ENCODE peak calls at places on chromosome 15, in six cellular contexts. One of them, this sample, is unnamed.

GRCh38 chr15:33852570-33852969 is 115.7 kb upstream of the CHRM5 start:
- DNase-seq in A549: peak
- DNase-seq in IMR-90: peak
- DNase-seq in SK-N-SH: no peak
- DNase-seq in K562: no peak
- DNase-seq in HepG2: no peak
- DNase-seq in this sample: no peak

GRCh38 chr15:81339321-81339720 is 15.4 kb upstream of the STARD5 start:
- DNase-seq in A549: no peak
- DNase-seq in IMR-90: no peak
- DNase-seq in SK-N-SH: no peak
- DNase-seq in K562: no peak
- DNase-seq in HepG2: no peak
- DNase-seq in this sample: no peak

GRCh38 chr15:53978248-53978906 is at the start of gene UNC13C:
- DNase-seq in A549: peak
- DNase-seq in IMR-90: no peak
- DNase-seq in SK-N-SH: peak
- DNase-seq in K562: no peak
- DNase-seq in HepG2: peak
- DNase-seq in this sample: no peak

GRCh38 chr15:55250392-55250791 is 39.2 kb downstream of the RAB27A start:
- DNase-seq in A549: peak
- DNase-seq in IMR-90: peak
- DNase-seq in SK-N-SH: no peak
- DNase-seq in K562: no peak
- DNase-seq in HepG2: peak
- DNase-seq in this sample: no peak

GRCh38 chr15:55268054-55268695 is 21.4 kb downstream of the RAB27A start:
- DNase-seq in A549: no peak
- DNase-seq in IMR-90: no peak
- DNase-seq in SK-N-SH: no peak
- DNase-seq in K562: no peak
- DNase-seq in HepG2: no peak
- DNase-seq in this sample: no peak

GRCh38 chr15:77649019-77649418 is 16.3 kb upstream of the LINGO1 start:
- DNase-seq in A549: no peak
- DNase-seq in IMR-90: no peak
- DNase-seq in SK-N-SH: no peak
- DNase-seq in K562: no peak
- DNase-seq in HepG2: no peak
- DNase-seq in this sample: no peak

GRCh38 chr15:50676799-50677483 is 9.7 kb downstream of the TRPM7 start:
- DNase-seq in A549: peak
- DNase-seq in IMR-90: peak
- DNase-seq in SK-N-SH: no peak
- DNase-seq in K562: peak
- DNase-seq in HepG2: no peak
- DNase-seq in this sample: no peak

GRCh38 chr15:31024979-31025378 is 33.6 kb upstream of the MTMR10 start:
- DNase-seq in A549: no peak
- DNase-seq in IMR-90: peak
- DNase-seq in SK-N-SH: peak
- DNase-seq in K562: no peak
- DNase-seq in HepG2: peak
- DNase-seq in this sample: no peak

GRCh38 chr15:57440799-57441198 is 64.5 kb downstream of the CGNL1 start:
- DNase-seq in A549: no peak
- DNase-seq in IMR-90: peak
- DNase-seq in SK-N-SH: no peak
- DNase-seq in K562: no peak
- DNase-seq in HepG2: no peak
- DNase-seq in this sample: no peak

GRCh38 chr15:88727439-88727838 is 75.8 kb upstream of the ACAN start:
- DNase-seq in A549: no peak
- DNase-seq in IMR-90: no peak
- DNase-seq in SK-N-SH: no peak
- DNase-seq in K562: no peak
- DNase-seq in HepG2: no peak
- DNase-seq in this sample: no peak

GRCh38 chr15:77577350-77577749 is 55.4 kb downstream of the LINGO1 start:
- DNase-seq in A549: no peak
- DNase-seq in IMR-90: no peak
- DNase-seq in SK-N-SH: peak
- DNase-seq in K562: no peak
- DNase-seq in HepG2: no peak
- DNase-seq in this sample: no peak

GRCh38 chr15:68434021-68434420 is 2.1 kb upstream of the ITGA11 start:
- DNase-seq in A549: no peak
- DNase-seq in IMR-90: no peak
- DNase-seq in SK-N-SH: no peak
- DNase-seq in K562: no peak
- DNase-seq in HepG2: no peak
- DNase-seq in this sample: no peak

GRCh38 chr15:94893091-94893490 is 661.7 kb downstream of the MCTP2 start:
- DNase-seq in A549: no peak
- DNase-seq in IMR-90: no peak
- DNase-seq in SK-N-SH: no peak
- DNase-seq in K562: no peak
- DNase-seq in HepG2: no peak
- DNase-seq in this sample: no peak

GRCh38 chr15:76460871-76461270 is 124.3 kb downstream of the ISL2 start:
- DNase-seq in A549: no peak
- DNase-seq in IMR-90: peak
- DNase-seq in SK-N-SH: no peak
- DNase-seq in K562: no peak
- DNase-seq in HepG2: no peak
- DNase-seq in this sample: no peak

GRCh38 chr15:78727561-78727960 is 83.7 kb downstream of the ADAMTS7 start:
- DNase-seq in A549: peak
- DNase-seq in IMR-90: no peak
- DNase-seq in SK-N-SH: no peak
- DNase-seq in K562: no peak
- DNase-seq in HepG2: peak
- DNase-seq in this sample: no peak

GRCh38 chr15:41546846-41547786 is 3.1 kb upstream of the RPAP1 start:
- DNase-seq in A549: peak
- DNase-seq in IMR-90: peak
- DNase-seq in SK-N-SH: no peak
- DNase-seq in K562: no peak
- DNase-seq in HepG2: no peak
- DNase-seq in this sample: no peak

GRCh38 chr15:69729167-69729748 is 276.6 kb downstream of the RPLP1 start:
- DNase-seq in A549: no peak
- DNase-seq in IMR-90: peak
- DNase-seq in SK-N-SH: peak
- DNase-seq in K562: peak
- DNase-seq in HepG2: no peak
- DNase-seq in this sample: no peak

GRCh38 chr15:89349212-89349558 is 14.6 kb upstream of the POLG start:
- DNase-seq in A549: no peak
- DNase-seq in IMR-90: no peak
- DNase-seq in SK-N-SH: no peak
- DNase-seq in K562: no peak
- DNase-seq in HepG2: no peak
- DNase-seq in this sample: no peak

GRCh38 chr15:58627706-58628105 is 121.8 kb downstream of the ADAM10 start:
- DNase-seq in A549: no peak
- DNase-seq in IMR-90: no peak
- DNase-seq in SK-N-SH: no peak
- DNase-seq in K562: no peak
- DNase-seq in HepG2: no peak
- DNase-seq in this sample: no peak

GRCh38 chr15:80031841-80032240 is 27.6 kb upstream of the ZFAND6 start:
- DNase-seq in A549: no peak
- DNase-seq in IMR-90: no peak
- DNase-seq in SK-N-SH: no peak
- DNase-seq in K562: no peak
- DNase-seq in HepG2: no peak
- DNase-seq in this sample: no peak

GRCh38 chr15:100334015-100334414 is 7.8 kb downstream of the ADAMTS17 start:
- DNase-seq in A549: no peak
- DNase-seq in IMR-90: no peak
- DNase-seq in SK-N-SH: no peak
- DNase-seq in K562: no peak
- DNase-seq in HepG2: no peak
- DNase-seq in this sample: no peak

GRCh38 chr15:90684281-90684680 is 32.9 kb upstream of the BLM start:
- DNase-seq in A549: no peak
- DNase-seq in IMR-90: no peak
- DNase-seq in SK-N-SH: no peak
- DNase-seq in K562: no peak
- DNase-seq in HepG2: no peak
- DNase-seq in this sample: no peak

GRCh38 chr15:76060098-76060989 is 559 bp downstream of the TMEM266 start:
- DNase-seq in A549: peak
- DNase-seq in IMR-90: no peak
- DNase-seq in SK-N-SH: no peak
- DNase-seq in K562: no peak
- DNase-seq in HepG2: no peak
- DNase-seq in this sample: peak

GRCh38 chr15:58332676-58333400 is 99.0 kb upstream of the LIPC start:
- DNase-seq in A549: peak
- DNase-seq in IMR-90: peak
- DNase-seq in SK-N-SH: no peak
- DNase-seq in K562: peak
- DNase-seq in HepG2: peak
- DNase-seq in this sample: no peak

GRCh38 chr15:52415628-52416027 is 113.1 kb downstream of the MYO5A start:
- DNase-seq in A549: no peak
- DNase-seq in IMR-90: no peak
- DNase-seq in SK-N-SH: no peak
- DNase-seq in K562: no peak
- DNase-seq in HepG2: no peak
- DNase-seq in this sample: no peak

GRCh38 chr15:40063563-40064011 is 24.6 kb upstream of the SRP14 start:
- DNase-seq in A549: peak
- DNase-seq in IMR-90: peak
- DNase-seq in SK-N-SH: no peak
- DNase-seq in K562: no peak
- DNase-seq in HepG2: no peak
- DNase-seq in this sample: no peak

GRCh38 chr15:38374477-38374876 is 79.5 kb upstream of the FAM98B start:
- DNase-seq in A549: no peak
- DNase-seq in IMR-90: no peak
- DNase-seq in SK-N-SH: no peak
- DNase-seq in K562: no peak
- DNase-seq in HepG2: no peak
- DNase-seq in this sample: no peak

GRCh38 chr15:63173116-63173470 is 15.8 kb upstream of the RPS27L start:
- DNase-seq in A549: no peak
- DNase-seq in IMR-90: no peak
- DNase-seq in SK-N-SH: no peak
- DNase-seq in K562: no peak
- DNase-seq in HepG2: no peak
- DNase-seq in this sample: no peak

GRCh38 chr15:68028808-68029207 is 25.3 kb upstream of the PIAS1 start:
- DNase-seq in A549: no peak
- DNase-seq in IMR-90: no peak
- DNase-seq in SK-N-SH: no peak
- DNase-seq in K562: no peak
- DNase-seq in HepG2: no peak
- DNase-seq in this sample: no peak

GRCh38 chr15:63050737-63051700 is 8.5 kb downstream of the TPM1 start:
- DNase-seq in A549: peak
- DNase-seq in IMR-90: peak
- DNase-seq in SK-N-SH: no peak
- DNase-seq in K562: no peak
- DNase-seq in HepG2: peak
- DNase-seq in this sample: no peak

GRCh38 chr15:52857937-52858336 is 67.8 kb upstream of the ONECUT1 start:
- DNase-seq in A549: peak
- DNase-seq in IMR-90: peak
- DNase-seq in SK-N-SH: no peak
- DNase-seq in K562: no peak
- DNase-seq in HepG2: no peak
- DNase-seq in this sample: no peak

DNA sequence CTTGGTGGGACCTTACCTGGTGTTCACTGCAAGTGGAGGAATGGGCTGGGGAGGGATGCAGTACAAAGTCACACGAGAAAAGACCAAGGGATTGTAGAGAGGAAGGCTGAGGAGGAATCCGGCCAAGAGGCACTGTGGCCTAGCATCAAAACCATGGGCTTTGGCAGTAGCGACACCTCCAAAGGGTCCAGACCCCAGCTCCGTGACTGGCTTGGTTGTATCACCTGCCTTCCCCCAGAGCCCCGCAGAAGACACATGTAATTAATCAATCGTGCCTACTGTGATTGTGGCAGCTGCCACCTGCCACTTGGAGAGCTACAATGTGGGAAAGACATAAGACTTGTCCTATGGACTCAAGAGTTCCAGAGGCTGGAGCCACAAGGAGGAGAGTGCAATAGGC is 54.7 kb downstream of the ST8SIA2 start:
- DNase-seq in A549: no peak
- DNase-seq in IMR-90: no peak
- DNase-seq in SK-N-SH: no peak
- DNase-seq in K562: no peak
- DNase-seq in HepG2: no peak
- DNase-seq in this sample: no peak
- TF ChIP-seq SMC3 in A549: no peak
- TF ChIP-seq SMC3 in IMR-90: no peak
- TF ChIP-seq SMC3 in SK-N-SH: no peak
- TF ChIP-seq SMC3 in K562: no peak
- TF ChIP-seq SMC3 in HepG2: no peak
- TF ChIP-seq SMC3 in this sample: no peak

GRCh38 chr15:43465105-43465504 is 27.9 kb downstream of the TP53BP1 start:
- DNase-seq in A549: no peak
- DNase-seq in IMR-90: peak
- DNase-seq in SK-N-SH: no peak
- DNase-seq in K562: no peak
- DNase-seq in HepG2: no peak
- DNase-seq in this sample: no peak
- TF ChIP-seq SMC3 in A549: no peak
- TF ChIP-seq SMC3 in IMR-90: no peak
- TF ChIP-seq SMC3 in SK-N-SH: no peak
- TF ChIP-seq SMC3 in K562: no peak
- TF ChIP-seq SMC3 in HepG2: no peak
- TF ChIP-seq SMC3 in this sample: no peak

DNA sequence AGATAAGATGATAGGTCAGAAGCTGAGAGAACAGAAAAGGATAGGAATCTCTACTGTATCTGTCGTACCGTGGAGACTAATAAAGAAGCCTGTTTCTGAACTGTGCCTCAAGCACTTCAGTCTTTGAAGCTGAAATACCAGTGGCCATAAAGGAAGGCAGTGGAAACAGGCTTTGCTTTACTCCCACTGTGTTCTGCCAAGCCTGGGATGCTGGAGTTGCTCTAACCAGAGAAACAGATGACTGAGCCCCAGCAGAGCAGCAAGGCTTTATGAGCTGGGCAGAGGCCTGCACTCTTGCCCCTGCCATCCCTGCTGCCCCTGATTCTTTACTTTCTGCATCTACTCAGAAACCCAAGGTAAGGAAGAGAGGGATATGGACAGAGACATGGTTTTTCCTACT is 89.4 kb downstream of the PDE8A start:
- DNase-seq in A549: no peak
- DNase-seq in IMR-90: no peak
- DNase-seq in SK-N-SH: no peak
- DNase-seq in K562: no peak
- DNase-seq in HepG2: no peak
- DNase-seq in this sample: no peak
- TF ChIP-seq SMC3 in A549: no peak
- TF ChIP-seq SMC3 in IMR-90: no peak
- TF ChIP-seq SMC3 in SK-N-SH: no peak
- TF ChIP-seq SMC3 in K562: no peak
- TF ChIP-seq SMC3 in HepG2: no peak
- TF ChIP-seq SMC3 in this sample: no peak

GRCh38 chr15:74958320-74958907 is 1.8 kb upstream of the RPP25 start:
- DNase-seq in A549: peak
- DNase-seq in IMR-90: no peak
- DNase-seq in SK-N-SH: peak
- DNase-seq in K562: no peak
- DNase-seq in HepG2: peak
- DNase-seq in this sample: no peak
- TF ChIP-seq SMC3 in A549: no peak
- TF ChIP-seq SMC3 in IMR-90: no peak
- TF ChIP-seq SMC3 in SK-N-SH: no peak
- TF ChIP-seq SMC3 in K562: no peak
- TF ChIP-seq SMC3 in HepG2: no peak
- TF ChIP-seq SMC3 in this sample: no peak

This sample was measured in GM12878.